ENCODE peak calls at places on chromosome 18, in ten cellular contexts. W, C, N, O, R, X, D, V, A and M are unnamed samples.

GRCh38 chr18:56532176-56532840 is 106.1 kb downstream of the TXNL1 start:
- DNase-seq in W (no peak), C (no peak), N (no peak), O (no peak), R (no peak), X (no peak), D (peak; percentile 35), V (peak; percentile 10), A (no peak), M (no peak)

GRCh38 chr18:8747440-8747937 is 42.1 kb downstream of the MTCL1 start:
- DNase-seq in W (peak; percentile 74), C (peak; percentile 94), N (no peak), O (no peak), R (no peak), X (no peak), D (peak; percentile 62), V (no peak), A (peak; percentile 88), M (no peak)

GRCh38 chr18:64011513-64011912 is 41.6 kb downstream of the SERPINB8 start:
- DNase-seq in W (no peak), C (no peak), N (no peak), O (no peak), R (no peak), X (no peak), D (no peak), V (no peak), A (no peak), M (no peak)

GRCh38 chr18:55779711-55780590 is 192.0 kb upstream of the TCF4 start:
- DNase-seq in W (peak; percentile 65), C (peak; percentile 54), N (peak; percentile 69), O (no peak), R (peak; percentile 76), X (no peak), D (no peak), V (peak; percentile 12), A (no peak), M (peak; percentile 49)

GRCh38 chr18:45284174-45284573 is 331.1 kb upstream of the SLC14A2 start:
- DNase-seq in W (no peak), C (no peak), N (no peak), O (no peak), R (no peak), X (no peak), D (no peak), V (no peak), A (no peak), M (no peak)

GRCh38 chr18:45910405-45911023 is 56.6 kb downstream of the EPG5 start:
- DNase-seq in W (peak; percentile 61), C (peak; percentile 68), N (no peak), O (peak; percentile 39), R (peak; percentile 66), X (peak; percentile 21), D (peak; percentile 49), V (peak; percentile 70), A (peak; percentile 13), M (peak; percentile 5)

GRCh38 chr18:56166914-56167313 is 471.5 kb downstream of the TXNL1 start:
- DNase-seq in W (no peak), C (no peak), N (no peak), O (no peak), R (no peak), X (no peak), D (no peak), V (no peak), A (no peak), M (no peak)

GRCh38 chr18:45687617-45688016 is 36.4 kb upstream of the SLC14A1 start:
- DNase-seq in W (no peak), C (no peak), N (no peak), O (no peak), R (peak; percentile 73), X (peak; percentile 14), D (no peak), V (peak; percentile 49), A (no peak), M (no peak)

GRCh38 chr18:12060182-12060870 is 33.3 kb upstream of the ANKRD62 start:
- DNase-seq in W (no peak), C (no peak), N (no peak), O (no peak), R (no peak), X (no peak), D (no peak), V (no peak), A (no peak), M (no peak)

GRCh38 chr18:69885841-69886531 is 61.7 kb downstream of the CD226 start:
- DNase-seq in W (no peak), C (no peak), N (no peak), O (no peak), R (no peak), X (no peak), D (no peak), V (peak; percentile 40), A (no peak), M (no peak)

GRCh38 chr18:50982802-50983179 is 15.0 kb downstream of the ELAC1 start:
- DNase-seq in W (no peak), C (peak; percentile 20), N (no peak), O (no peak), R (no peak), X (no peak), D (no peak), V (no peak), A (no peak), M (no peak)

GRCh38 chr18:34222396-34223163 is 2.1 kb downstream of the NOL4 start:
- DNase-seq in W (peak; percentile 34), C (no peak), N (no peak), O (no peak), R (no peak), X (no peak), D (peak; percentile 10), V (no peak), A (no peak), M (peak; percentile 72)

GRCh38 chr18:23924813-23925212 is 89.7 kb upstream of the TTC39C start:
- DNase-seq in W (no peak), C (peak; percentile 47), N (no peak), O (no peak), R (no peak), X (no peak), D (no peak), V (no peak), A (no peak), M (no peak)

GRCh38 chr18:27763936-27764335 is 413.0 kb downstream of the CDH2 start:
- DNase-seq in W (no peak), C (no peak), N (no peak), O (no peak), R (no peak), X (no peak), D (peak; percentile 33), V (no peak), A (no peak), M (no peak)

GRCh38 chr18:46332286-46332801 is 228.2 kb downstream of the HAUS1 start:
- DNase-seq in W (no peak), C (no peak), N (no peak), O (no peak), R (no peak), X (no peak), D (no peak), V (no peak), A (no peak), M (no peak)

GRCh38 chr18:39223283-39223682 is 1657.7 kb upstream of the CELF4 start:
- DNase-seq in W (no peak), C (no peak), N (no peak), O (no peak), R (no peak), X (no peak), D (no peak), V (no peak), A (no peak), M (no peak)

GRCh38 chr18:46917808-46918600 is 602 bp downstream of the KATNAL2 start:
- DNase-seq in W (no peak), C (peak; percentile 25), N (no peak), O (no peak), R (peak; percentile 57), X (no peak), D (peak; percentile 7), V (peak; percentile 32), A (no peak), M (no peak)

GRCh38 chr18:73691624-73692023 is 456.0 kb downstream of the FBXO15 start:
- DNase-seq in W (no peak), C (no peak), N (no peak), O (no peak), R (no peak), X (no peak), D (no peak), V (no peak), A (no peak), M (no peak)

GRCh38 chr18:64734063-64734462 is 585.2 kb upstream of the LINC00305 start:
- DNase-seq in W (no peak), C (no peak), N (no peak), O (no peak), R (no peak), X (no peak), D (peak; percentile 1), V (no peak), A (no peak), M (no peak)

GRCh38 chr18:69757733-69758132 is 189.9 kb downstream of the CD226 start:
- DNase-seq in W (no peak), C (peak; percentile 17), N (no peak), O (no peak), R (no peak), X (no peak), D (peak; percentile 20), V (no peak), A (no peak), M (peak; percentile 36)

GRCh38 chr18:65725421-65726050 is 25.3 kb upstream of the CDH7 start:
- DNase-seq in W (no peak), C (no peak), N (no peak), O (no peak), R (peak; percentile 39), X (no peak), D (peak; percentile 29), V (no peak), A (no peak), M (no peak)

GRCh38 chr18:49920731-49921130 is 107.4 kb upstream of the ACAA2 start:
- DNase-seq in W (no peak), C (no peak), N (no peak), O (no peak), R (no peak), X (no peak), D (peak; percentile 31), V (no peak), A (no peak), M (no peak)

GRCh38 chr18:55220523-55220922 is 261.3 kb upstream of the CCDC68 start:
- DNase-seq in W (no peak), C (no peak), N (no peak), O (no peak), R (peak; percentile 55), X (no peak), D (no peak), V (no peak), A (no peak), M (no peak)

GRCh38 chr18:49974079-49974478 is 160.7 kb upstream of the ACAA2 start:
- DNase-seq in W (no peak), C (no peak), N (no peak), O (no peak), R (no peak), X (no peak), D (no peak), V (no peak), A (no peak), M (no peak)

GRCh38 chr18:47883771-47884413 is 46.6 kb downstream of the SMAD2 start:
- DNase-seq in W (peak; percentile 11), C (peak; percentile 52), N (no peak), O (no peak), R (no peak), X (no peak), D (peak; percentile 89), V (peak; percentile 27), A (no peak), M (peak; percentile 13)

GRCh38 chr18:51253476-51253875 is 56.0 kb upstream of the MEX3C start:
- DNase-seq in W (no peak), C (no peak), N (no peak), O (no peak), R (no peak), X (no peak), D (no peak), V (no peak), A (no peak), M (peak; percentile 18)

GRCh38 chr18:12998332-12999060 is 7.3 kb downstream of the CEP192 start:
- DNase-seq in W (peak; percentile 44), C (no peak), N (no peak), O (no peak), R (no peak), X (no peak), D (no peak), V (no peak), A (no peak), M (no peak)

GRCh38 chr18:54961868-54962267 is 2.6 kb upstream of the CCDC68 start:
- DNase-seq in W (no peak), C (no peak), N (no peak), O (no peak), R (no peak), X (no peak), D (no peak), V (no peak), A (no peak), M (no peak)